ENCODE peak calls at places on chromosomes 5 and 9, in eight cellular contexts. J is CD8-positive, alpha-beta T cell; V is ovary; K is Peyer's patch; B is cardiac muscle cell; Q is lower lobe of right lung; O is brain microvascular endothelial cell; I is H1. F is an unnamed sample. For H3K36me3, the result is how much of the 10 kb centered on the place peaks cover.

GRCh38 chr9:136531904-136532798 is 13.7 kb downstream of the NOTCH1 start:
- DNase-seq in O (no peak), K (no peak), J (no peak), V (no peak), B (no peak), I (no peak), Q (no peak), F (no peak)

GRCh38 chr9:95742821-95743220 is 132.7 kb upstream of the ERCC6L2 start:
- DNase-seq in B (no peak), Q (no peak), K (no peak), J (no peak), I (no peak), O (no peak), V (no peak), F (no peak)

GRCh38 chr5:34474573-34475021 is 181.5 kb upstream of the RAI14 start:
- DNase-seq in J (no peak), V (no peak), B (peak), K (no peak), Q (no peak), I (no peak), O (peak), F (peak)

GRCh38 chr5:75733767-75734166 is 16.5 kb upstream of the POC5 start:
- DNase-seq in J (no peak), K (no peak), Q (no peak), O (no peak), I (no peak), B (no peak), V (no peak), F (no peak)

GRCh38 chr5:108238461-108238860 is 143.4 kb downstream of the FBXL17 start:
- DNase-seq in I (no peak), Q (no peak), J (no peak), B (no peak), O (no peak), V (no peak), K (no peak), F (no peak)

GRCh38 chr9:136268318-136268717 is 22.7 kb upstream of the QSOX2 start:
- DNase-seq in O (no peak), Q (no peak), K (no peak), J (peak), V (no peak), B (peak), I (no peak), F (no peak)

GRCh38 chr5:173950829-173951228 is 38.1 kb upstream of the C5orf47 start:
- DNase-seq in V (no peak), B (no peak), Q (no peak), I (no peak), J (no peak), O (no peak), K (no peak), F (no peak)

GRCh38 chr9:108142504-108143201 is 653.1 kb upstream of the KLF4 start:
- DNase-seq in K (peak), B (peak), J (no peak), O (peak), V (peak), Q (peak), I (no peak), F (no peak)

GRCh38 chr5:170986598-170986997 is 124.8 kb downstream of the RANBP17 start:
- DNase-seq in I (no peak), J (no peak), B (peak), K (no peak), O (no peak), V (no peak), Q (no peak), F (no peak)

GRCh38 chr9:27771803-27772545 is 198.7 kb upstream of the C9orf72 start:
- DNase-seq in V (no peak), O (peak), B (peak), J (no peak), I (peak), Q (no peak), K (no peak), F (no peak)

GRCh38 chr5:134129411-134130238 is 15.1 kb downstream of the TCF7 start:
- DNase-seq in K (no peak), O (no peak), J (peak), Q (peak), I (no peak), B (no peak), V (no peak), F (no peak)

GRCh38 chr5:178115136-178115834 is 2.0 kb downstream of the N4BP3 start:
- DNase-seq in Q (no peak), B (no peak), V (no peak), K (no peak), I (peak), J (peak), O (no peak), F (no peak)

GRCh38 chr9:78235296-78235770 is 542 bp upstream of the CEP78 start:
- DNase-seq in B (peak), Q (no peak), I (no peak), O (peak), J (no peak), V (no peak), K (no peak), F (no peak)

GRCh38 chr5:36523450-36523849 is 83.0 kb upstream of the SLC1A3 start:
- DNase-seq in J (no peak), V (no peak), I (no peak), Q (no peak), B (no peak), O (no peak), K (no peak), F (no peak)

GRCh38 chr5:68436686-68437520 is 221.3 kb downstream of the PIK3R1 start:
- DNase-seq in Q (no peak), B (peak), K (no peak), V (no peak), O (no peak), J (no peak), I (no peak), F (no peak)

GRCh38 chr5:34534237-34535108 is 121.7 kb upstream of the RAI14 start:
- DNase-seq in Q (no peak), K (no peak), O (peak), V (no peak), B (peak), J (no peak), I (no peak), F (no peak)

GRCh38 chr9:120447959-120448500 is 131.9 kb downstream of the CDK5RAP2 start:
- DNase-seq in I (no peak), J (no peak), B (no peak), O (no peak), Q (no peak), V (no peak), K (no peak), F (no peak)

GRCh38 chr9:18703086-18703750 is 229.3 kb downstream of the ADAMTSL1 start:
- DNase-seq in I (no peak), B (peak), K (no peak), O (peak), V (no peak), J (no peak), Q (no peak), F (no peak)

GRCh38 chr5:140311011-140311467 is 8.1 kb upstream of the PFDN1 start:
- DNase-seq in B (peak), V (no peak), K (peak), I (no peak), J (no peak), O (peak), Q (no peak), F (peak)

DNA sequence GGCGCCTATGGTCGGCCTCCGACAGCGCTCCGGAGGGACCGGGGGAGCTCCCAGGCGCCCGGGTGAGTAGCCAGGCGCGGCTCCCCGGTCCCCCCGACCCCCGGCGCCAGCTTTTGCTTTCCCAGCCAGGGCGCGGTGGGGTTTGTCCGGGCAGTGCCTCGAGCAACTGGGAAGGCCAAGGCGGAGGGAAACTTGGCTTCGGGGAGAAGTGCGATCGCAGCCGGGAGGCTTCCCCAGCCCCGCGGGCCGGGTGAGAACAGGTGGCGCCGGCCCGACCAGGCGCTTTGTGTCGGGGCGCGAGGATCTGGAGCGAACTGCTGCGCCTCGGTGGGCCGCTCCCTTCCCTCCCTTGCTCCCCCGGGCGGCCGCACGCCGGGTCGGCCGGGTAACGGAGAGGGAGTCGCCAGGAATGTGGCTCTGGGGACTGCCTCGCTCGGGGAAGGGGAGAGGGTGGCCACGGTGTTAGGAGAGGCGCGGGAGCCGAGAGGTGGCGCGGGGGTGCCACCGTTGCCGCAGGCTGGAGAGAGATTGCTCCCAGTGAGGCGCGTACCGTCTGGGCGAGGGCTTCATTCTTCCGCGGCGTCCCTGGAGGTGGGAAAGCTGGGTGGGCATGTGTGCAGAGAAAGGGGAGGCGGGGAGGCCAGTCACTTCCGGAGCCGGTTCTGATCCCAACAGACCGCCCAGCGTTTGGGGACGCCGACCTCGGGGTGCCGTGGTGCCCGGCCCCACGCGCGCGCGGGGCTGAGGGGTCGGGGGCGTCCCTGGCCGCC is 564 bp downstream of the DAPK1 start:
- DNase-seq in O (no peak), V (peak), Q (peak), K (peak), J (no peak), I (no peak), B (peak), F (peak)
- TF ChIP-seq CTCF in O (peak), V (no peak), Q (no peak), K (no peak), J (no peak), I (no peak), B (peak), F (peak)

GRCh38 chr9:92638621-92639101 is 31.3 kb downstream of the IPPK start:
- DNase-seq in O (no peak), V (peak), I (no peak), Q (peak), B (no peak), K (peak), J (no peak), F (no peak)

GRCh38 chr9:92637886-92638620 is 31.9 kb downstream of the IPPK start:
- DNase-seq in Q (peak), K (peak), B (no peak), I (no peak), O (no peak), J (no peak), V (peak), F (no peak)

GRCh38 chr9:92640398-92641091 is 29.4 kb downstream of the IPPK start:
- DNase-seq in Q (peak), O (no peak), V (peak), I (no peak), B (no peak), K (peak), J (no peak), F (no peak)

GRCh38 chr9:92639791-92640271 is 30.1 kb downstream of the IPPK start:
- DNase-seq in O (no peak), V (peak), B (no peak), K (peak), I (no peak), Q (peak), J (no peak), F (no peak)

GRCh38 chr9:92639124-92639523 is 30.8 kb downstream of the IPPK start:
- DNase-seq in B (no peak), I (no peak), K (peak), Q (no peak), O (no peak), J (no peak), V (no peak), F (no peak)
- H3K36me3 ChIP-seq in B (under half), I (under half), K (half or more), Q (half or more), O (half or more), J (half or more), V (under half), F (under half)

GRCh38 chr9:88587885-88588628 is 53.1 kb downstream of the NXNL2 start:
- DNase-seq in J (no peak), B (no peak), Q (no peak), V (no peak), O (no peak), K (no peak), I (no peak), F (no peak)

GRCh38 chr9:88587182-88587581 is 52.2 kb downstream of the NXNL2 start:
- DNase-seq in Q (no peak), I (no peak), V (no peak), B (no peak), K (peak), J (no peak), O (no peak), F (no peak)

GRCh38 chr9:88586452-88586851 is 51.5 kb downstream of the NXNL2 start:
- DNase-seq in B (no peak), V (no peak), O (peak), Q (no peak), J (no peak), I (no peak), K (no peak), F (no peak)

GRCh38 chr9:88580961-88581360 is 46.0 kb downstream of the NXNL2 start:
- DNase-seq in J (no peak), V (no peak), Q (no peak), K (no peak), I (no peak), B (no peak), O (no peak), F (no peak)

GRCh38 chr9:88583901-88584596 is 49.1 kb downstream of the NXNL2 start:
- DNase-seq in I (no peak), Q (no peak), J (no peak), K (no peak), B (peak), V (no peak), O (peak), F (no peak)
- TF ChIP-seq CTCF in I (no peak), Q (no peak), J (no peak), K (no peak), B (no peak), V (no peak), O (no peak), F (no peak)

GRCh38 chr9:130084337-130084736 is 30.6 kb downstream of the GPR107 start:
- DNase-seq in Q (no peak), I (no peak), V (no peak), B (no peak), J (no peak), K (no peak), O (no peak), F (no peak)
- H3K36me3 ChIP-seq in Q (half or more), I (under half), V (under half), B (under half), J (under half), K (half or more), O (under half), F (under half)

DNA sequence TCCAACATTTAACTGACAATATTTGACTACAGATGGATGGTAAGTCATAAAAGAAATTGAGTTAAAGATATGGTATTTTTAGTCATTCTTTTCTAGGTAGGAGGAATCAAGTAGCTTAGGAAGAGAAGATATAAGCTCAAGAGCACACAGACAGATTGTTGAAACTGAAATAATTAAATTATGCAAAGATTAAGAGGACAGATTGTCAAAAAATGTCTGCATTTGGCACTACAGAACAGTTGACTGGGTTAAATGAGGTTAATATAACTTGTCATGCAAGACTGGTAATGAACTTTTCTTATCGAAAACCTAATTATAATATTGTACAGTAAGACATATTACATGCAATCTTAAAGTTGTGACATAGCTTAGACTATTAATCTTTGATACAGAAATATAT is 36.3 kb upstream of the TRPM3 start:
- DNase-seq in V (no peak), J (no peak), B (no peak), Q (no peak), K (no peak), O (no peak), I (no peak), F (no peak)
- TF ChIP-seq CTCF in V (no peak), J (no peak), B (no peak), Q (no peak), K (no peak), O (no peak), I (no peak), F (no peak)

GRCh38 chr5:179885491-179886090 is 22.1 kb downstream of the TBC1D9B start:
- DNase-seq in K (no peak), O (no peak), V (no peak), J (no peak), I (no peak), B (no peak), Q (no peak), F (no peak)
- H3K36me3 ChIP-seq in K (half or more), O (half or more), V (under half), J (under half), I (under half), B (under half), Q (half or more), F (under half)

DNA sequence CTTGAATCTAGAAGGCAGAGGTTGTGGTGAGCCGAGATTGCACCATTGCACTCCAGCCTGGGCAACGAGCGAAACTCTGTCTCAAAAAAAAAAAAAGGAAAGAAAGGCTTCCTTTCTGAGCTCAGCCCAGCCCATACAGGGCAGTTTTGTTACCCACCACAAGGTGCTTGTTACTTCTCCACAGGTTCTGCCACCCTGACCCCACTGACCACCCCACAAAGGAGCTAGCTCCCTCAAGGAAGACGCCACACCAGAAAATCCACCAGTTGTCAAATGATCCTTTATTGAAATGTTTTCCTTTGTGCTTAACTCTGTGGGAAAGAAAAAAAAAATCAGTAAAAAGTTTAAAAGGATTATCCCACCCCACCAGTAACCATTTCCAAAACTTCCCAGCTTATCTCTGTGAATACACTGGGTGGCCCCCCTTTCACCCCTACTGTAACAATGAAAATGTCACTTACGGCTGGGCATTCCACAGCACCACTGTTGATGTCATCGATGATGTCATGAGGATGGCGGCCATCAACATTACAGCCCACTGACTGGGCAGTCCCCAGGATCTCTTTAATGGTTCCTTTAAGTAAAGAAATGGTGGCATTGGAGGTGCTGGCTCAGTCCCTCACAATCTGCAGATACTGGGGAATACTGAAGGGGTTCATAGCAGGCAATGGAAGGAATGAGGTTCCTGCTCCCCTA is 3.6 kb downstream of the RPL12 start:
- DNase-seq in O (no peak), B (no peak), Q (no peak), V (no peak), I (no peak), J (no peak), K (no peak), F (no peak)
- TF ChIP-seq CTCF in O (no peak), B (no peak), Q (no peak), V (no peak), I (no peak), J (no peak), K (no peak), F (no peak)

GRCh38 chr9:123248630-123249029 is 19.8 kb downstream of the STRBP start:
- DNase-seq in K (no peak), I (no peak), J (no peak), V (no peak), Q (no peak), O (no peak), B (no peak), F (no peak)
- H3K36me3 ChIP-seq in K (under half), I (under half), J (under half), V (under half), Q (under half), O (under half), B (under half), F (under half)

DNA sequence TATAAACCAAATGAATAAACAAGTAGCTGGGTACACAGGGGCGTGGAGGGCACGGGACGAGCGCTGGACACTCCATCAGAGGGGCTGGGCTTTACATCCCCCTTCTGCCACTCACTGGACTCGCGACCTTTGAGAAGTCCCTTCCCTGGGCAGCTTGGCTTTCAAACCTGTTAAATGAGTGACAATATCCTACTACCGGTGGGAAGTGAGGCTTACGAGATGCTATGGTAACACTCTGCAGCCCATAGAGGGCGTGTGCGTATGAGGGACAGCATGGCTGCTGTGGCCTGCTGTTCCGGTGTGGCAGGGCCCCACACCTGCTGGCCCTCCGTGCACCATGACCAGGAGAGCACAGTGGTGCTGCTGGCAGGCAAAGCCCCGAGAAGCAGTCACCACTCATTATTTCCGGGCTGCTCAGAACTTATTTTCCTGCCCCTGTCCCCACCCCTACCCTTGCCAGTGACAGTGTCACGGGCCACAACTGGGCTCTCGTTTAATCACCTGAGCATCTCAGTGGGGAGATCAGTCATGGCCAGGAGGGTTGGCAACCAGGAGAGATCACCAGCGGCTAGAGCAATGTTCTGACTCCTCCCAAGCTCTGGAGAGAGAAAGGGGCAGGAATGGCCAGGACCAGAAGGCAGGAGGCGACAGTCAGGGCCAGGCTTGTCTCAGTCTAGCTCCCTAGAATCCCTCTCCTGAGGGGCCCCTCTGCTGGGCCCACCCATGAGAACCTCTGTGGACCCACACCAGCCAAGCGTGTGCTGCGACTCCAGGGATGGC is 10.5 kb downstream of the CLTB start:
- DNase-seq in O (no peak), Q (no peak), J (no peak), V (no peak), I (no peak), B (no peak), K (no peak), F (no peak)
- TF ChIP-seq CTCF in O (peak), Q (no peak), J (no peak), V (no peak), I (peak), B (no peak), K (peak), F (no peak)

DNA sequence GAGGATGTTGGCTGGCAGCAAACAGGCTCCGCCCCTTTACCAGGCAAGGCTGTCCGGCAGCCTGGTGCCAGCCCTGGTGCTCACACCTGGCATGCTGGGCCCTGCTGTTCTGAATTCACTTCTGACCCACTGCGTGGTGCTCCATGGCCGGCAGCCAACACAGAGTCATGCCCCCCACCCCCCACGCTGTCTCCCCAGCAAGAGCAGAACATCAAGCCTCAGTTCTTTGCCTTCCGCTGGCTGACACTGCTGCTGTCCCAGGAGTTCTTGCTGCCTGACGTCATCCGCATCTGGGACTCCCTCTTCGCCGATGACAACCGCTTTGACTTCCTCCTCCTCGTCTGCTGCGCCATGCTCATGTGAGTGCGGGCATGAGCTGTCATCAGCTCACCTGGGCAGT is 12.6 kb upstream of the ENDOG start:
- DNase-seq in I (no peak), B (no peak), K (no peak), V (no peak), Q (no peak), O (no peak), J (no peak), F (no peak)
- H3K36me3 ChIP-seq in I (under half), B (under half), K (half or more), V (under half), Q (half or more), O (half or more), J (under half), F (under half)

F was measured in PC-9.